ENCODE peak calls at places on chromosomes 7 and 10, in five cellular contexts. X is AG10803, R is cardiac fibroblast, K is epithelial cell of esophagus, N is right lobe of liver. A is an unnamed sample.

GRCh38 chr7:77989981-77990566 is 191.5 kb downstream of the PHTF2 start:
- DNase-seq in R (no peak), X (no peak), N (no peak), K (peak), A (no peak)

GRCh38 chr7:165661-166369 is 26.6 kb upstream of the FAM20C start:
- DNase-seq in N (no peak), K (no peak), X (no peak), R (no peak), A (no peak)

GRCh38 chr10:78925800-78926319 is 142.9 kb upstream of the ZMIZ1 start:
- DNase-seq in N (no peak), R (peak), X (peak), K (peak), A (peak)

GRCh38 chr7:105336009-105336408 is 52.7 kb downstream of the SRPK2 start:
- DNase-seq in X (no peak), R (peak), K (peak), N (no peak), A (no peak)

GRCh38 chr7:128869138-128869943 is 6.7 kb downstream of the ATP6V1F start:
- DNase-seq in N (no peak), X (no peak), K (peak), R (peak), A (no peak)

GRCh38 chr10:58555930-58556311 is 43.2 kb downstream of the BICC1 start:
- DNase-seq in X (no peak), R (no peak), K (no peak), N (no peak), A (no peak)

GRCh38 chr7:1812693-1813393 is 142.8 kb downstream of the ELFN1 start:
- DNase-seq in X (no peak), R (no peak), K (no peak), N (no peak), A (no peak)

GRCh38 chr7:102992820-102993531 is 80.2 kb downstream of the LRRC17 start:
- DNase-seq in N (no peak), R (peak), X (peak), K (peak), A (peak)

GRCh38 chr7:151342811-151343210 is 1.2 kb downstream of the NUB1 start:
- DNase-seq in K (no peak), R (no peak), X (no peak), N (no peak), A (no peak)
- TF ChIP-seq CTCF in K (no peak), R (no peak), X (peak), N (no peak), A (no peak)

GRCh38 chr7:151410405-151411390 is 860 bp upstream of the WDR86 start:
- DNase-seq in R (no peak), K (no peak), X (no peak), N (peak), A (no peak)
- H3K4me3 ChIP-seq in R (no peak), K (peak), X (no peak), N (peak), A (peak)

GRCh38 chr7:17302575-17303142 is 4.2 kb downstream of the AHR start:
- DNase-seq in R (peak), X (peak), N (no peak), K (peak), A (no peak)
- TF ChIP-seq CTCF in R (no peak), X (peak), N (peak), K (peak), A (no peak)

GRCh38 chr7:151113344-151114150 is 27.3 kb downstream of the AGAP3 start:
- DNase-seq in X (peak), N (no peak), R (peak), K (peak), A (peak)
- H3K4me3 ChIP-seq in X (no peak), N (no peak), R (no peak), K (peak), A (peak)